ENCODE peak calls at places on chromosome 6, in four cellular contexts. One of them, this sample, is unnamed.

GRCh38 chr6:117425431-117426153 is at the start of gene ROS1:
- DNase-seq in IMR-90: no peak
- DNase-seq in H1: no peak
- DNase-seq in mesendoderm: no peak
- DNase-seq in this sample: no peak

GRCh38 chr6:157273756-157274088 is 49.6 kb downstream of the TMEM242 start:
- DNase-seq in mesendoderm: peak; percentile 24
- DNase-seq in IMR-90: peak; percentile 9
- DNase-seq in H1: no peak
- DNase-seq in this sample: peak; percentile 63

GRCh38 chr6:1611572-1612385 is 2.1 kb downstream of the FOXC1 start:
- DNase-seq in H1: no peak
- DNase-seq in mesendoderm: peak; percentile 22
- DNase-seq in IMR-90: peak; percentile 53
- DNase-seq in this sample: peak; percentile 70

GRCh38 chr6:36308514-36308913 is 28.2 kb downstream of the BNIP5 start:
- DNase-seq in IMR-90: no peak
- DNase-seq in mesendoderm: no peak
- DNase-seq in H1: no peak
- DNase-seq in this sample: no peak

GRCh38 chr6:121999458-122000065 is 399.9 kb upstream of the HSF2 start:
- DNase-seq in mesendoderm: no peak
- DNase-seq in H1: no peak
- DNase-seq in IMR-90: no peak
- DNase-seq in this sample: no peak

GRCh38 chr6:19836799-19837510 is at the start of gene ID4:
- DNase-seq in mesendoderm: peak; percentile 99
- DNase-seq in IMR-90: peak; percentile 96
- DNase-seq in H1: peak; percentile 92
- DNase-seq in this sample: peak; percentile 97

GRCh38 chr6:100134703-100135102 is 140.7 kb upstream of the MCHR2 start:
- DNase-seq in IMR-90: peak; percentile 23
- DNase-seq in mesendoderm: no peak
- DNase-seq in H1: no peak
- DNase-seq in this sample: no peak

GRCh38 chr6:81938991-81939773 is 186.7 kb upstream of the TENT5A start:
- DNase-seq in IMR-90: peak; percentile 76
- DNase-seq in mesendoderm: peak; percentile 75
- DNase-seq in H1: no peak
- DNase-seq in this sample: no peak

GRCh38 chr6:44265003-44265842 is at the start of gene NFKBIE:
- DNase-seq in IMR-90: peak; percentile 94
- DNase-seq in H1: peak; percentile 99
- DNase-seq in mesendoderm: peak; percentile 91
- DNase-seq in this sample: peak; percentile 94

GRCh38 chr6:27312146-27312949 is at the start of gene POM121L2:
- DNase-seq in mesendoderm: peak; percentile 92
- DNase-seq in H1: peak; percentile 90
- DNase-seq in IMR-90: peak; percentile 28
- DNase-seq in this sample: peak; percentile 89

GRCh38 chr6:69293471-69293870 is 503.3 kb downstream of the LMBRD1 start:
- DNase-seq in mesendoderm: no peak
- DNase-seq in H1: no peak
- DNase-seq in IMR-90: no peak
- DNase-seq in this sample: no peak

GRCh38 chr6:108589244-108589730 is 28.6 kb downstream of the FOXO3 start:
- DNase-seq in mesendoderm: peak; percentile 95
- DNase-seq in IMR-90: peak; percentile 63
- DNase-seq in H1: peak; percentile 60
- DNase-seq in this sample: peak; percentile 89

GRCh38 chr6:147141690-147142308 is 62.4 kb upstream of the STXBP5 start:
- DNase-seq in mesendoderm: peak; percentile 24
- DNase-seq in IMR-90: peak; percentile 71
- DNase-seq in H1: no peak
- DNase-seq in this sample: no peak

GRCh38 chr6:4358414-4359107 is 223.2 kb upstream of the ECI2 start:
- DNase-seq in IMR-90: peak; percentile 100
- DNase-seq in H1: no peak
- DNase-seq in mesendoderm: peak; percentile 97
- DNase-seq in this sample: peak; percentile 85

GRCh38 chr6:73435236-73435635 is 16.9 kb downstream of the CGAS start:
- DNase-seq in H1: no peak
- DNase-seq in IMR-90: no peak
- DNase-seq in mesendoderm: no peak
- DNase-seq in this sample: no peak

GRCh38 chr6:140463312-140463710 is 1088.9 kb upstream of the CITED2 start:
- DNase-seq in IMR-90: no peak
- DNase-seq in H1: no peak
- DNase-seq in mesendoderm: no peak
- DNase-seq in this sample: no peak

GRCh38 chr6:11929451-11929850 is 82.7 kb upstream of the HIVEP1 start:
- DNase-seq in IMR-90: no peak
- DNase-seq in H1: no peak
- DNase-seq in mesendoderm: no peak
- DNase-seq in this sample: no peak

GRCh38 chr6:11921017-11921438 is 91.1 kb upstream of the HIVEP1 start:
- DNase-seq in mesendoderm: peak; percentile 86
- DNase-seq in IMR-90: peak; percentile 95
- DNase-seq in H1: no peak
- DNase-seq in this sample: peak; percentile 48

GRCh38 chr6:11926594-11927407 is 85.3 kb upstream of the HIVEP1 start:
- DNase-seq in H1: no peak
- DNase-seq in mesendoderm: no peak
- DNase-seq in IMR-90: no peak
- DNase-seq in this sample: no peak

GRCh38 chr6:11930240-11930639 is 81.9 kb upstream of the HIVEP1 start:
- DNase-seq in mesendoderm: no peak
- DNase-seq in H1: no peak
- DNase-seq in IMR-90: no peak
- DNase-seq in this sample: no peak

GRCh38 chr6:11925805-11926204 is 86.3 kb upstream of the HIVEP1 start:
- DNase-seq in IMR-90: no peak
- DNase-seq in mesendoderm: no peak
- DNase-seq in H1: no peak
- DNase-seq in this sample: no peak
- H3K23ac ChIP-seq in IMR-90: no peak overlapping the region
- H3K23ac ChIP-seq in mesendoderm: no peak overlapping the region
- H3K23ac ChIP-seq in H1: no peak overlapping the region
- H3K23ac ChIP-seq in this sample: no peak overlapping the region

DNA sequence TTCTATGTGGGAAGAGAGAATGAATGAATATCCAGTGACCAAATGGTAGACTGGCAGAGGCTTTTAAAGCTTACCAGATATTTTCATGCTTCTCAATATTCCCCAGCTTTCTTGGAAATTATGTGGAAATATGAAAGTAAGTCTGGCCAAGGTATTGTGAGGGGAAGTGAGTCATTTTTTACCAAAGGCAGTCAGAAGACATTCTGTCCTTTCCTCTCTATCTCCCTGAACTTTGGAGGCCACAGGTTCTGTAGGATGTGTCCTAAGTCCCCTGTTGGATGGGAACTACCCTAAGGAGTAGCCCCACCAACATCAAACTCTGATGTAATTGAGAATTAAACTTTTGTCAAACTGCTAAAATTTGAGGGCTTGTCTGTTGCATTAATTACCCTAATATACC is 593.8 kb upstream of the NRSN1 start:
- DNase-seq in H1: no peak
- DNase-seq in mesendoderm: no peak
- DNase-seq in IMR-90: no peak
- DNase-seq in this sample: no peak
- H4K5ac ChIP-seq in H1: no peak overlapping the region
- H4K5ac ChIP-seq in mesendoderm: no peak overlapping the region
- H4K5ac ChIP-seq in IMR-90: no peak overlapping the region
- H4K5ac ChIP-seq in this sample: no peak overlapping the region

GRCh38 chr6:50718566-50718965 is 5.2 kb downstream of the TFAP2D start:
- DNase-seq in IMR-90: no peak
- DNase-seq in H1: no peak
- DNase-seq in mesendoderm: no peak
- DNase-seq in this sample: no peak

GRCh38 chr6:50716887-50717509 is 3.7 kb downstream of the TFAP2D start:
- DNase-seq in mesendoderm: no peak
- DNase-seq in IMR-90: no peak
- DNase-seq in H1: no peak
- DNase-seq in this sample: no peak

GRCh38 chr6:50720623-50721022 is 7.3 kb downstream of the TFAP2D start:
- DNase-seq in IMR-90: no peak
- DNase-seq in H1: peak; percentile 66
- DNase-seq in mesendoderm: peak; percentile 78
- DNase-seq in this sample: peak; percentile 73

GRCh38 chr6:50714487-50715379 is 1.4 kb downstream of the TFAP2D start:
- DNase-seq in IMR-90: no peak
- DNase-seq in mesendoderm: peak; percentile 74
- DNase-seq in H1: peak; percentile 82
- DNase-seq in this sample: peak; percentile 57

DNA sequence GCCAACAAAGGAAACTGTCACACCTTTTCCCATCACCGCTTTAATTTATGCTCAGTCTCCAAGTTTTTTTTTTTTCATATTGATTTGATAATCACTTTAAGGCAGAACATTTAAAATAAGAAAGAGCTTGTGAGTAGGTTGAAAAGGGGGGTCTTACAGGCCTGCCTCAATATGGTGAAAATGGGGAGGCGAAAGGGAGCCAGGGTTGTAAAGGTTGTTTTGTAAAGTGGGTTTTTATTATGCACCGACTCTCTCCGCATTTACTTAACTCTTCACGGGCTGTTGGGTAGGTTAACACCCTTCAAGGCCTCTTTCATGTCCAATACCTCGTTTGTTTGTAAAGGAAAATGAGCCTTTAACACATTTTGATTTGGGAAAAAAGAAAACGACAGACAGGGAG is 4.7 kb downstream of the TFAP2D start:
- DNase-seq in mesendoderm: no peak
- DNase-seq in H1: no peak
- DNase-seq in IMR-90: no peak
- DNase-seq in this sample: peak; percentile 38
- H3K27me3 ChIP-seq in mesendoderm: peaks cover 83% of the 10 kb centered on the region
- H3K27me3 ChIP-seq in H1: peaks cover 100% of the 10 kb centered on the region
- H3K27me3 ChIP-seq in IMR-90: peaks cover 11% of the 10 kb centered on the region
- H3K27me3 ChIP-seq in this sample: peaks cover 95% of the 10 kb centered on the region

DNA sequence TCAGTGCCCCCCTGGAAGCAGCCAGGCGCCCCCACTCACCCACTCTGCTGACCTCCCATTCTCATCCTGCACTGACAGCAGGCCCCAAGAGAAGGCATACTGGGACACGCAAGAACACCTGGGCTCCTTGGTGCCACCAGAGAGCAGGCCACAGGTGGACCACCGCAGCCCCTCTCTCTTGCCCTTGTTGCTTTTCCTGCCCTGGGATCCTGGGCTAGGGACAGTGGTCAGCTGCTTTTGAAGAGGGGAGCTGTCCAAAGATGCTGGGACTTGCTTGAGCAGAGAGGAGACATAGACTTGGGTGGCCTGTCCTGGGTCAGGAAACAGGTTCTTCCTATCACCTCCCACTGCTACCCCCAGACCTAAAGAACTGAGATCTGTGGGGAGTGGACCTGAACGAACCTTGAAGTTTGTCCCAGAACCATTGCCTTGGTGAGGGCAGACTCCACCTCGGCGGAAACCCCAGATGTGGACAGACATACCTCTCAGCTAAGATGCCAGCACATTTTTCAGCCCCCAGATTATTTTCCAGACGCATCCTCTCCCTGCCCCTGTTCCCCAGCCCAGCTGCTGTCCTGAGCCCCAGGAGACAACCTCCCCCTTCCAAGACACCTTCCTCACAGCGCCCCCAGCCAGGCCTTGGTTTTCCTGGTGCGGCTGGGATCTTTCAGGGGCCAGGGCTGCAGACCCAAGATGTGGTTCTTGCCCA is 1.1 kb downstream of the GLP1R start:
- DNase-seq in IMR-90: no peak
- DNase-seq in H1: no peak
- DNase-seq in mesendoderm: no peak
- DNase-seq in this sample: peak; percentile 47
- H3K23ac ChIP-seq in IMR-90: no peak overlapping the region
- H3K23ac ChIP-seq in H1: no peak overlapping the region
- H3K23ac ChIP-seq in mesendoderm: peak overlapping the region; percentile 57
- H3K23ac ChIP-seq in this sample: no peak overlapping the region

GRCh38 chr6:168538892-168539811 is 98.2 kb downstream of the SMOC2 start:
- DNase-seq in IMR-90: no peak
- DNase-seq in H1: no peak
- DNase-seq in mesendoderm: no peak
- DNase-seq in this sample: no peak
- H4K5ac ChIP-seq in IMR-90: no peak overlapping the region
- H4K5ac ChIP-seq in H1: no peak overlapping the region
- H4K5ac ChIP-seq in mesendoderm: no peak overlapping the region
- H4K5ac ChIP-seq in this sample: no peak overlapping the region